ENCODE peak calls at places on chromosomes 16 and 17, in eight cellular contexts. C is activated CD8-positive, alpha-beta T cell treated with anti-CD3 and anti-CD28 coated beads for 36 hours; P is fibroblast of pulmonary artery; A is IMR-90; W is epithelial cell of proximal tubule; J is ascending aorta; H is B cell; V is left ventricle myocardium inferior. F is an unnamed sample.

GRCh38 chr16:85384831-85385462 is 228.2 kb upstream of the GSE1 start:
- DNase-seq in V (peak; percentile 6), A (no peak), J (no peak), C (no peak), P (no peak), W (no peak), H (no peak), F (no peak)

GRCh38 chr17:31008374-31009035 is 37.7 kb downstream of the RNF135 start:
- DNase-seq in H (peak; percentile 73), J (peak; percentile 74), V (peak; percentile 63), A (peak; percentile 45), C (peak; percentile 58), P (peak; percentile 65), W (no peak), F (peak; percentile 80)

GRCh38 chr16:11356573-11357331 is 11.5 kb downstream of the RMI2 start:
- DNase-seq in W (no peak), J (no peak), C (peak; percentile 70), P (peak; percentile 65), V (peak; percentile 63), H (peak; percentile 70), A (peak; percentile 61), F (peak; percentile 68)

GRCh38 chr16:84884311-84885023 is 64.7 kb downstream of the CRISPLD2 start:
- DNase-seq in P (no peak), J (no peak), V (peak; percentile 47), W (no peak), C (no peak), H (no peak), A (no peak), F (no peak)

GRCh38 chr17:12993631-12994030 is 24.2 kb downstream of the ELAC2 start:
- DNase-seq in H (no peak), P (no peak), A (no peak), C (no peak), W (no peak), V (no peak), J (no peak), F (no peak)

GRCh38 chr16:88807142-88807625 is 3.6 kb downstream of the CDT1 start:
- DNase-seq in W (no peak), H (no peak), A (no peak), C (no peak), P (no peak), J (no peak), V (no peak), F (no peak)

GRCh38 chr17:81589612-81590011 is 37.5 kb upstream of the FAAP100 start:
- DNase-seq in V (no peak), C (no peak), J (no peak), A (no peak), P (no peak), W (no peak), H (no peak), F (no peak)

GRCh38 chr16:12455287-12455798 is 348.3 kb downstream of the CPPED1 start:
- DNase-seq in V (peak; percentile 42), C (peak; percentile 51), A (peak; percentile 55), P (peak; percentile 64), H (peak; percentile 41), J (no peak), W (no peak), F (peak; percentile 52)

GRCh38 chr17:7589891-7590611 is at the start of gene SOX15:
- DNase-seq in V (no peak), J (no peak), H (no peak), W (no peak), P (no peak), A (peak; percentile 57), C (no peak), F (no peak)

GRCh38 chr16:3054965-3055733 is 8.8 kb downstream of the MMP25 start:
- DNase-seq in H (no peak), P (no peak), C (peak; percentile 53), W (no peak), A (no peak), J (no peak), V (no peak), F (no peak)

GRCh38 chr16:69520800-69521602 is 44.8 kb upstream of the NFAT5 start:
- DNase-seq in V (no peak), P (peak; percentile 20), J (peak; percentile 37), W (no peak), C (peak; percentile 84), H (no peak), A (no peak), F (peak; percentile 20)

GRCh38 chr16:78915916-78916315 is 684.6 kb downstream of the MAF start:
- DNase-seq in W (no peak), V (no peak), A (no peak), P (no peak), H (no peak), J (no peak), C (no peak), F (no peak)

GRCh38 chr17:204427-205175 is 23.2 kb upstream of the DOC2B start:
- DNase-seq in C (no peak), P (no peak), A (no peak), W (no peak), J (no peak), V (no peak), H (no peak), F (no peak)

GRCh38 chr17:9356488-9356911 is 219.1 kb downstream of the STX8 start:
- DNase-seq in A (no peak), J (no peak), P (no peak), C (no peak), V (no peak), H (no peak), W (no peak), F (no peak)

GRCh38 chr16:21611546-21612384 is 12.4 kb downstream of the METTL9 start:
- DNase-seq in J (no peak), H (no peak), C (peak; percentile 57), P (peak; percentile 25), A (no peak), W (no peak), V (no peak), F (no peak)

GRCh38 chr17:71885662-71886061 is 235.2 kb upstream of the SOX9 start:
- DNase-seq in J (no peak), P (no peak), V (no peak), C (no peak), W (no peak), H (no peak), A (no peak), F (peak; percentile 9)

DNA sequence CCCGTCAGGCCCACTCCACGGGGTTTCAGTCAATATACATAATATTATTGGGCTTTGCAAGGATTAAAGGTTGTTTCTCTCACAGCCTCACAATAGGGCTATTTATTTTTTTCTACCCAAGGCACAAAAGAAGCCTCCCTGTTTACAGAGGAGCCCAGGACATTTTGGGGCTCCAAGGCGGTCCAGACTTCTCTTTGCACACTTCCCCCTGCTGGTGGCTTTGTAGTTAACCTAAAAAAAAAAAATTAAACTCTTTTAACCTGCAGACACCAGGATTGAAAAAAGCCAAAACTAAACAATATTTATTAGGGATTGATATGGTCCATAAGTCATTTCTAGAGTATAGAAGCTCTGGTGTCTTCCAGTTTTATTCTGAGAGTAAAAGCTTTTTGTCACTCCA is 169.7 kb upstream of the ZFHX3 start:
- DNase-seq in A (no peak), P (no peak), H (no peak), J (no peak), W (no peak), C (no peak), V (no peak), F (no peak)
- TF ChIP-seq CTCF in A (peak; percentile 21), P (peak; percentile 20), H (no peak), J (no peak), W (peak; percentile 39), C (no peak), V (no peak), F (no peak)

GRCh38 chr16:62068747-62069146 is 32.5 kb upstream of the CDH8 start:
- DNase-seq in C (no peak), J (no peak), A (no peak), P (no peak), W (no peak), H (no peak), V (no peak), F (no peak)
- TF ChIP-seq CTCF in C (peak; percentile 16), J (no peak), A (no peak), P (no peak), W (no peak), H (no peak), V (no peak), F (no peak)

GRCh38 chr16:1335996-1336395 is 2.6 kb downstream of the BAIAP3 start:
- DNase-seq in A (no peak), P (no peak), V (no peak), C (no peak), H (no peak), W (no peak), J (no peak), F (no peak)
- TF ChIP-seq CTCF in A (no peak), P (no peak), V (no peak), C (no peak), H (no peak), W (no peak), J (no peak), F (no peak)

GRCh38 chr17:58691701-58692238 is at the start of gene TEX14:
- DNase-seq in A (no peak), J (no peak), C (no peak), H (no peak), V (peak; percentile 19), P (no peak), W (no peak), F (no peak)
- TF ChIP-seq CTCF in A (no peak), J (no peak), C (no peak), H (no peak), V (no peak), P (no peak), W (no peak), F (no peak)

GRCh38 chr16:48919791-48920190 is 309.8 kb upstream of the N4BP1 start:
- DNase-seq in H (no peak), P (no peak), V (no peak), J (no peak), A (no peak), W (no peak), C (no peak), F (no peak)
- TF ChIP-seq CTCF in H (no peak), P (no peak), V (no peak), J (no peak), A (no peak), W (no peak), C (no peak), F (no peak)

GRCh38 chr16:1428511-1428910 is 2.4 kb upstream of the PERCC1 start:
- DNase-seq in J (no peak), W (no peak), H (peak; percentile 79), C (peak; percentile 73), P (peak; percentile 10), V (no peak), A (no peak), F (no peak)
- TF ChIP-seq CTCF in J (no peak), W (no peak), H (peak; percentile 76), C (peak; percentile 56), P (peak; percentile 23), V (peak; percentile 50), A (peak; percentile 30), F (no peak)

DNA sequence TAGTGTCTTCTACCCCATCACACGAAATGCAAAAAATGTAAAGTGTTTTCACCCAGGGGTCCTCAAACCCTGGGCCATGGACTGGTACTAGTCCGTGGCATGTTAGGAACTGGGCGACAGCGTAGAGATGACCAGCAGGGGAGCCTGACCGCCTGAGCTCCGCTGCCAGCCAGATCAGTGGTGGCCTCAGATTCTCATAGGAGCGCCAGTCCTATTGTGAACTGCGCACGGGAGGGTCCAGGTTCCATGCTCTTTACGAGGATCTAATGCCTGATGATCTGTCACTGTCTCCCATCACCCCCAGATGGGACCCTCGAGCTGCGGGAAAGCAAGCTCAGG is 4.5 kb downstream of the SCARF1 start:
- DNase-seq in V (no peak), A (no peak), J (no peak), C (no peak), P (no peak), H (no peak), W (no peak), F (no peak)
- TF ChIP-seq CTCF in V (no peak), A (no peak), J (no peak), C (no peak), P (no peak), H (no peak), W (no peak), F (no peak)

F was measured in GM20000.